ENCODE peak calls at places on chromosome 10, in nine cellular contexts. One of them, this sample, is unnamed.

GRCh38 chr10:62561151-62561550 is 187.0 kb downstream of the ZNF365 start:
- DNase-seq in AG09319: no peak
- DNase-seq in CD8-positive, alpha-beta T cell: no peak
- DNase-seq in epithelial cell of esophagus: peak
- DNase-seq in MCF 10A: no peak
- DNase-seq in psoas muscle: no peak
- DNase-seq in astrocyte of the spinal cord: no peak
- DNase-seq in tibial nerve: no peak
- DNase-seq in dorsolateral prefrontal cortex: no peak
- DNase-seq in this sample: no peak

GRCh38 chr10:44902838-44903545 is 8.1 kb upstream of the TMEM72 start:
- DNase-seq in tibial nerve: no peak
- DNase-seq in AG09319: no peak
- DNase-seq in epithelial cell of esophagus: no peak
- DNase-seq in MCF 10A: no peak
- DNase-seq in astrocyte of the spinal cord: no peak
- DNase-seq in dorsolateral prefrontal cortex: no peak
- DNase-seq in psoas muscle: no peak
- DNase-seq in CD8-positive, alpha-beta T cell: no peak
- DNase-seq in this sample: no peak

GRCh38 chr10:279655-280054 is 144.4 kb downstream of the ZMYND11 start:
- DNase-seq in epithelial cell of esophagus: no peak
- DNase-seq in dorsolateral prefrontal cortex: no peak
- DNase-seq in psoas muscle: no peak
- DNase-seq in astrocyte of the spinal cord: no peak
- DNase-seq in AG09319: no peak
- DNase-seq in CD8-positive, alpha-beta T cell: no peak
- DNase-seq in tibial nerve: no peak
- DNase-seq in MCF 10A: no peak
- DNase-seq in this sample: no peak

GRCh38 chr10:44806895-44807294 is 104.2 kb upstream of the TMEM72 start:
- DNase-seq in epithelial cell of esophagus: no peak
- DNase-seq in CD8-positive, alpha-beta T cell: no peak
- DNase-seq in tibial nerve: no peak
- DNase-seq in astrocyte of the spinal cord: no peak
- DNase-seq in AG09319: peak
- DNase-seq in dorsolateral prefrontal cortex: no peak
- DNase-seq in psoas muscle: no peak
- DNase-seq in MCF 10A: no peak
- DNase-seq in this sample: no peak

GRCh38 chr10:123913688-123914268 is 22.2 kb upstream of the CPXM2 start:
- DNase-seq in epithelial cell of esophagus: no peak
- DNase-seq in MCF 10A: no peak
- DNase-seq in AG09319: peak
- DNase-seq in astrocyte of the spinal cord: no peak
- DNase-seq in psoas muscle: no peak
- DNase-seq in dorsolateral prefrontal cortex: no peak
- DNase-seq in CD8-positive, alpha-beta T cell: peak
- DNase-seq in tibial nerve: peak
- DNase-seq in this sample: no peak

GRCh38 chr10:17201165-17202013 is at the start of gene TRDMT1:
- DNase-seq in epithelial cell of esophagus: peak
- DNase-seq in dorsolateral prefrontal cortex: peak
- DNase-seq in CD8-positive, alpha-beta T cell: peak
- DNase-seq in astrocyte of the spinal cord: peak
- DNase-seq in AG09319: peak
- DNase-seq in psoas muscle: peak
- DNase-seq in MCF 10A: peak
- DNase-seq in tibial nerve: peak
- DNase-seq in this sample: peak

GRCh38 chr10:87619705-87620104 is 40.0 kb upstream of the PAPSS2 start:
- DNase-seq in MCF 10A: no peak
- DNase-seq in dorsolateral prefrontal cortex: no peak
- DNase-seq in AG09319: no peak
- DNase-seq in psoas muscle: no peak
- DNase-seq in epithelial cell of esophagus: peak
- DNase-seq in tibial nerve: no peak
- DNase-seq in CD8-positive, alpha-beta T cell: no peak
- DNase-seq in astrocyte of the spinal cord: peak
- DNase-seq in this sample: no peak

GRCh38 chr10:113073549-113074189 is 123.6 kb downstream of the TCF7L2 start:
- DNase-seq in tibial nerve: peak
- DNase-seq in MCF 10A: peak
- DNase-seq in CD8-positive, alpha-beta T cell: no peak
- DNase-seq in dorsolateral prefrontal cortex: no peak
- DNase-seq in epithelial cell of esophagus: peak
- DNase-seq in AG09319: peak
- DNase-seq in psoas muscle: peak
- DNase-seq in astrocyte of the spinal cord: peak
- DNase-seq in this sample: no peak

GRCh38 chr10:50293508-50294320 is 42.4 kb upstream of the ASAH2 start:
- DNase-seq in AG09319: no peak
- DNase-seq in psoas muscle: no peak
- DNase-seq in CD8-positive, alpha-beta T cell: no peak
- DNase-seq in astrocyte of the spinal cord: no peak
- DNase-seq in dorsolateral prefrontal cortex: no peak
- DNase-seq in tibial nerve: no peak
- DNase-seq in MCF 10A: no peak
- DNase-seq in epithelial cell of esophagus: no peak
- DNase-seq in this sample: no peak

GRCh38 chr10:78976825-78977760 is 91.7 kb upstream of the ZMIZ1 start:
- DNase-seq in MCF 10A: no peak
- DNase-seq in epithelial cell of esophagus: no peak
- DNase-seq in psoas muscle: peak
- DNase-seq in AG09319: no peak
- DNase-seq in astrocyte of the spinal cord: no peak
- DNase-seq in CD8-positive, alpha-beta T cell: no peak
- DNase-seq in tibial nerve: no peak
- DNase-seq in dorsolateral prefrontal cortex: no peak
- DNase-seq in this sample: no peak

GRCh38 chr10:78436223-78436575 is 402.5 kb downstream of the RPS24 start:
- DNase-seq in MCF 10A: no peak
- DNase-seq in CD8-positive, alpha-beta T cell: no peak
- DNase-seq in epithelial cell of esophagus: no peak
- DNase-seq in tibial nerve: no peak
- DNase-seq in psoas muscle: no peak
- DNase-seq in AG09319: no peak
- DNase-seq in astrocyte of the spinal cord: no peak
- DNase-seq in dorsolateral prefrontal cortex: no peak
- DNase-seq in this sample: no peak

GRCh38 chr10:43778571-43778970 is 129.9 kb upstream of the ZNF32 start:
- DNase-seq in AG09319: no peak
- DNase-seq in epithelial cell of esophagus: no peak
- DNase-seq in MCF 10A: no peak
- DNase-seq in CD8-positive, alpha-beta T cell: no peak
- DNase-seq in psoas muscle: no peak
- DNase-seq in tibial nerve: no peak
- DNase-seq in astrocyte of the spinal cord: no peak
- DNase-seq in dorsolateral prefrontal cortex: no peak
- DNase-seq in this sample: no peak

GRCh38 chr10:33617381-33617780 is 282.9 kb upstream of the NRP1 start:
- DNase-seq in psoas muscle: no peak
- DNase-seq in dorsolateral prefrontal cortex: no peak
- DNase-seq in MCF 10A: no peak
- DNase-seq in tibial nerve: no peak
- DNase-seq in AG09319: no peak
- DNase-seq in epithelial cell of esophagus: no peak
- DNase-seq in CD8-positive, alpha-beta T cell: no peak
- DNase-seq in astrocyte of the spinal cord: no peak
- DNase-seq in this sample: no peak

GRCh38 chr10:47164126-47164799 is 135.7 kb upstream of the GDF10 start:
- DNase-seq in tibial nerve: no peak
- DNase-seq in epithelial cell of esophagus: peak
- DNase-seq in psoas muscle: no peak
- DNase-seq in AG09319: no peak
- DNase-seq in dorsolateral prefrontal cortex: no peak
- DNase-seq in MCF 10A: peak
- DNase-seq in CD8-positive, alpha-beta T cell: no peak
- DNase-seq in astrocyte of the spinal cord: peak
- DNase-seq in this sample: no peak

GRCh38 chr10:93600861-93601773 is at the start of gene RBP4:
- DNase-seq in tibial nerve: peak
- DNase-seq in AG09319: no peak
- DNase-seq in CD8-positive, alpha-beta T cell: no peak
- DNase-seq in epithelial cell of esophagus: peak
- DNase-seq in dorsolateral prefrontal cortex: peak
- DNase-seq in psoas muscle: peak
- DNase-seq in MCF 10A: peak
- DNase-seq in astrocyte of the spinal cord: peak
- DNase-seq in this sample: no peak

GRCh38 chr10:101310528-101311439 is 43.2 kb upstream of the BTRC start:
- DNase-seq in MCF 10A: no peak
- DNase-seq in CD8-positive, alpha-beta T cell: no peak
- DNase-seq in epithelial cell of esophagus: peak
- DNase-seq in tibial nerve: no peak
- DNase-seq in AG09319: no peak
- DNase-seq in psoas muscle: peak
- DNase-seq in dorsolateral prefrontal cortex: peak
- DNase-seq in astrocyte of the spinal cord: no peak
- DNase-seq in this sample: no peak

GRCh38 chr10:124016795-124017375 is 76.5 kb downstream of the CHST15 start:
- DNase-seq in psoas muscle: peak
- DNase-seq in MCF 10A: no peak
- DNase-seq in astrocyte of the spinal cord: no peak
- DNase-seq in CD8-positive, alpha-beta T cell: no peak
- DNase-seq in AG09319: no peak
- DNase-seq in tibial nerve: no peak
- DNase-seq in epithelial cell of esophagus: no peak
- DNase-seq in dorsolateral prefrontal cortex: no peak
- DNase-seq in this sample: no peak

GRCh38 chr10:110353244-110354119 is 48.8 kb upstream of the SMNDC1 start:
- DNase-seq in epithelial cell of esophagus: peak
- DNase-seq in psoas muscle: no peak
- DNase-seq in AG09319: peak
- DNase-seq in MCF 10A: peak
- DNase-seq in dorsolateral prefrontal cortex: no peak
- DNase-seq in CD8-positive, alpha-beta T cell: no peak
- DNase-seq in tibial nerve: no peak
- DNase-seq in astrocyte of the spinal cord: peak
- DNase-seq in this sample: no peak
- TF ChIP-seq CTCF in epithelial cell of esophagus: peak
- TF ChIP-seq CTCF in psoas muscle: no peak
- TF ChIP-seq CTCF in AG09319: peak
- TF ChIP-seq CTCF in MCF 10A: no peak
- TF ChIP-seq CTCF in dorsolateral prefrontal cortex: no peak
- TF ChIP-seq CTCF in CD8-positive, alpha-beta T cell: no peak
- TF ChIP-seq CTCF in tibial nerve: no peak
- TF ChIP-seq CTCF in astrocyte of the spinal cord: peak
- TF ChIP-seq CTCF in this sample: no peak

GRCh38 chr10:22319559-22320558 is 1.0 kb upstream of the BMI1 start:
- DNase-seq in astrocyte of the spinal cord: no peak
- DNase-seq in epithelial cell of esophagus: no peak
- DNase-seq in dorsolateral prefrontal cortex: no peak
- DNase-seq in psoas muscle: no peak
- DNase-seq in MCF 10A: peak
- DNase-seq in tibial nerve: no peak
- DNase-seq in CD8-positive, alpha-beta T cell: no peak
- DNase-seq in AG09319: no peak
- DNase-seq in this sample: peak

GRCh38 chr10:22321831-22322662 is 1.1 kb downstream of the BMI1 start:
- DNase-seq in MCF 10A: peak
- DNase-seq in psoas muscle: peak
- DNase-seq in tibial nerve: no peak
- DNase-seq in CD8-positive, alpha-beta T cell: peak
- DNase-seq in dorsolateral prefrontal cortex: peak
- DNase-seq in epithelial cell of esophagus: no peak
- DNase-seq in AG09319: no peak
- DNase-seq in astrocyte of the spinal cord: no peak
- DNase-seq in this sample: peak

GRCh38 chr10:22321156-22321711 is 335 bp downstream of the BMI1 start:
- DNase-seq in epithelial cell of esophagus: peak
- DNase-seq in AG09319: no peak
- DNase-seq in CD8-positive, alpha-beta T cell: peak
- DNase-seq in psoas muscle: peak
- DNase-seq in tibial nerve: peak
- DNase-seq in MCF 10A: peak
- DNase-seq in dorsolateral prefrontal cortex: peak
- DNase-seq in astrocyte of the spinal cord: peak
- DNase-seq in this sample: peak

GRCh38 chr10:22318772-22319171 is 2.1 kb upstream of the BMI1 start:
- DNase-seq in astrocyte of the spinal cord: no peak
- DNase-seq in tibial nerve: no peak
- DNase-seq in psoas muscle: no peak
- DNase-seq in MCF 10A: no peak
- DNase-seq in dorsolateral prefrontal cortex: no peak
- DNase-seq in epithelial cell of esophagus: no peak
- DNase-seq in AG09319: no peak
- DNase-seq in CD8-positive, alpha-beta T cell: no peak
- DNase-seq in this sample: no peak

GRCh38 chr10:22320591-22321155 is at the start of gene BMI1:
- DNase-seq in psoas muscle: peak
- DNase-seq in dorsolateral prefrontal cortex: peak
- DNase-seq in MCF 10A: peak
- DNase-seq in epithelial cell of esophagus: peak
- DNase-seq in CD8-positive, alpha-beta T cell: peak
- DNase-seq in AG09319: no peak
- DNase-seq in tibial nerve: peak
- DNase-seq in astrocyte of the spinal cord: peak
- DNase-seq in this sample: peak
- TF ChIP-seq CTCF in psoas muscle: no peak
- TF ChIP-seq CTCF in dorsolateral prefrontal cortex: peak
- TF ChIP-seq CTCF in MCF 10A: no peak
- TF ChIP-seq CTCF in epithelial cell of esophagus: no peak
- TF ChIP-seq CTCF in CD8-positive, alpha-beta T cell: no peak
- TF ChIP-seq CTCF in AG09319: no peak
- TF ChIP-seq CTCF in tibial nerve: no peak
- TF ChIP-seq CTCF in astrocyte of the spinal cord: no peak
- TF ChIP-seq CTCF in this sample: peak

GRCh38 chr10:126969310-126969709 is 64.1 kb downstream of the DOCK1 start:
- DNase-seq in dorsolateral prefrontal cortex: no peak
- DNase-seq in AG09319: no peak
- DNase-seq in CD8-positive, alpha-beta T cell: peak
- DNase-seq in tibial nerve: no peak
- DNase-seq in MCF 10A: peak
- DNase-seq in psoas muscle: no peak
- DNase-seq in astrocyte of the spinal cord: no peak
- DNase-seq in epithelial cell of esophagus: peak
- DNase-seq in this sample: no peak
- TF ChIP-seq CTCF in dorsolateral prefrontal cortex: peak
- TF ChIP-seq CTCF in AG09319: no peak
- TF ChIP-seq CTCF in CD8-positive, alpha-beta T cell: no peak
- TF ChIP-seq CTCF in tibial nerve: no peak
- TF ChIP-seq CTCF in MCF 10A: no peak
- TF ChIP-seq CTCF in psoas muscle: no peak
- TF ChIP-seq CTCF in astrocyte of the spinal cord: peak
- TF ChIP-seq CTCF in epithelial cell of esophagus: peak
- TF ChIP-seq CTCF in this sample: no peak

DNA sequence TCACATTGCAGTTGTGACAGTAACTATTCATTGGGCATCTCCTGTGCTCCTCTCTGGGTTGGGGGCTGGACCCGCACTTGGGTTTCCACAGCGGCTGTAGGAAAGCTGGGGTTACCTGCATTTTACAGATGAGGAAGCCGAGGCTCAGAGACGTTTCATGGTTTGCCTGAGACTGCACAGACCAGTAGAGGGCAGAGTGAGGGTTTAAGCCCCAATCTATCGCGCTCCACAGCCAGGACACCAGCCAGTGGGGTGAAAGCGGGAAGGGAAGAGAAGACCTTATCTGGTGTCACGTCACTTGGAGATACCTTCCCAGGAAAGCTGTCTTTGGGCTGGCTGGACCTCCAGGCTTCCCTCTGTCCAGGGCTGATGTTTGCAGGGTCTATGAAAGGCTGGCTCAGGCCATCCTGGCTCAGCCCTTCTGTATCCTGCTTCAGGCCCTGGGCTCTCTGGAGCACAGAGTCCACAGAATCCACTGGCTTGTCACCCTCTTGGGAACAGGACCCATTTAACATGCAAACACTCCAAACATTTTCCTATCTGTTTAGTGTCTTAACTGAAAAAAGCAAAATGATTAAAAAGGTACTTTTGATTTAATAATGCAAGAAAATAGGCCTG is 167.7 kb downstream of the EMX2 start:
- DNase-seq in dorsolateral prefrontal cortex: no peak
- DNase-seq in MCF 10A: peak
- DNase-seq in tibial nerve: no peak
- DNase-seq in AG09319: no peak
- DNase-seq in epithelial cell of esophagus: no peak
- DNase-seq in astrocyte of the spinal cord: no peak
- DNase-seq in CD8-positive, alpha-beta T cell: no peak
- DNase-seq in psoas muscle: no peak
- DNase-seq in this sample: no peak
- TF ChIP-seq CTCF in dorsolateral prefrontal cortex: no peak
- TF ChIP-seq CTCF in MCF 10A: no peak
- TF ChIP-seq CTCF in tibial nerve: no peak
- TF ChIP-seq CTCF in AG09319: no peak
- TF ChIP-seq CTCF in epithelial cell of esophagus: no peak
- TF ChIP-seq CTCF in astrocyte of the spinal cord: no peak
- TF ChIP-seq CTCF in CD8-positive, alpha-beta T cell: no peak
- TF ChIP-seq CTCF in psoas muscle: no peak
- TF ChIP-seq CTCF in this sample: no peak